ENCODE peak calls at places on chromosomes 3 and 15, in nine cellular contexts. I is A549, P is uterus, B is stomach, Q is heart left ventricle, G is testis, C is IMR-90, K is H54, D is lower leg skin. N is an unnamed sample.

GRCh38 chr3:98398513-98398912 is 8.0 kb downstream of the OR5K3 start:
- DNase-seq in I (no peak), P (no peak), B (no peak), Q (no peak), G (no peak), C (no peak), K (no peak), D (no peak), N (no peak)

GRCh38 chr3:14431928-14432834 is 29.8 kb downstream of the SLC6A6 start:
- DNase-seq in I (peak; percentile 69), P (peak; percentile 65), B (peak; percentile 89), Q (peak; percentile 93), G (peak; percentile 66), C (peak; percentile 85), K (peak; percentile 94), D (peak; percentile 92), N (peak; percentile 87)

GRCh38 chr15:49062900-49063299 is 16.7 kb upstream of the SECISBP2L start:
- DNase-seq in I (no peak), P (no peak), B (no peak), Q (no peak), G (no peak), C (no peak), K (no peak), D (no peak), N (no peak)

GRCh38 chr15:57358611-57359010 is 17.7 kb upstream of the CGNL1 start:
- DNase-seq in I (no peak), P (no peak), B (no peak), Q (no peak), G (no peak), C (no peak), K (no peak), D (no peak), N (no peak)

GRCh38 chr15:80241508-80241907 is 10.5 kb downstream of the CTXND1 start:
- DNase-seq in I (no peak), P (no peak), B (no peak), Q (no peak), G (no peak), C (no peak), K (no peak), D (no peak), N (no peak)

GRCh38 chr3:129540776-129541516 is 2.0 kb upstream of the H1-8 start:
- DNase-seq in I (no peak), P (no peak), B (no peak), Q (no peak), G (no peak), C (no peak), K (no peak), D (no peak), N (no peak)

GRCh38 chr3:127053979-127054378 is 71.1 kb downstream of the PLXNA1 start:
- DNase-seq in I (no peak), P (no peak), B (no peak), Q (peak; percentile 7), G (no peak), C (no peak), K (no peak), D (no peak), N (no peak)

GRCh38 chr3:155785662-155786295 is 20.3 kb downstream of the C3orf33 start:
- DNase-seq in I (no peak), P (no peak), B (no peak), Q (no peak), G (no peak), C (no peak), K (no peak), D (no peak), N (no peak)

GRCh38 chr15:39598186-39598850 is 17.4 kb downstream of the THBS1 start:
- DNase-seq in I (no peak), P (no peak), B (no peak), Q (no peak), G (no peak), C (peak; percentile 80), K (no peak), D (no peak), N (no peak)

GRCh38 chr15:36479200-36479896 is 100.1 kb upstream of the CDIN1 start:
- DNase-seq in I (peak; percentile 18), P (no peak), B (no peak), Q (no peak), G (no peak), C (peak; percentile 65), K (no peak), D (no peak), N (no peak)

GRCh38 chr3:33658971-33659848 is 58.8 kb downstream of the CLASP2 start:
- DNase-seq in I (peak; percentile 71), P (peak; percentile 54), B (peak; percentile 62), Q (peak; percentile 86), G (peak; percentile 85), C (peak; percentile 88), K (peak; percentile 30), D (peak; percentile 54), N (peak; percentile 64)

GRCh38 chr3:144106970-144107369 is 135.3 kb downstream of the DIPK2A start:
- DNase-seq in I (no peak), P (no peak), B (no peak), Q (no peak), G (no peak), C (no peak), K (no peak), D (no peak), N (peak; percentile 28)

GRCh38 chr3:9497821-9498565 is 55.6 kb downstream of the LHFPL4 start:
- DNase-seq in I (no peak), P (no peak), B (no peak), Q (no peak), G (no peak), C (peak; percentile 74), K (peak; percentile 49), D (no peak), N (no peak)

GRCh38 chr15:67178569-67179210 is 75.8 kb downstream of the AAGAB start:
- DNase-seq in I (peak; percentile 69), P (peak; percentile 33), B (no peak), Q (no peak), G (no peak), C (peak; percentile 99), K (peak; percentile 77), D (no peak), N (peak; percentile 77)

DNA sequence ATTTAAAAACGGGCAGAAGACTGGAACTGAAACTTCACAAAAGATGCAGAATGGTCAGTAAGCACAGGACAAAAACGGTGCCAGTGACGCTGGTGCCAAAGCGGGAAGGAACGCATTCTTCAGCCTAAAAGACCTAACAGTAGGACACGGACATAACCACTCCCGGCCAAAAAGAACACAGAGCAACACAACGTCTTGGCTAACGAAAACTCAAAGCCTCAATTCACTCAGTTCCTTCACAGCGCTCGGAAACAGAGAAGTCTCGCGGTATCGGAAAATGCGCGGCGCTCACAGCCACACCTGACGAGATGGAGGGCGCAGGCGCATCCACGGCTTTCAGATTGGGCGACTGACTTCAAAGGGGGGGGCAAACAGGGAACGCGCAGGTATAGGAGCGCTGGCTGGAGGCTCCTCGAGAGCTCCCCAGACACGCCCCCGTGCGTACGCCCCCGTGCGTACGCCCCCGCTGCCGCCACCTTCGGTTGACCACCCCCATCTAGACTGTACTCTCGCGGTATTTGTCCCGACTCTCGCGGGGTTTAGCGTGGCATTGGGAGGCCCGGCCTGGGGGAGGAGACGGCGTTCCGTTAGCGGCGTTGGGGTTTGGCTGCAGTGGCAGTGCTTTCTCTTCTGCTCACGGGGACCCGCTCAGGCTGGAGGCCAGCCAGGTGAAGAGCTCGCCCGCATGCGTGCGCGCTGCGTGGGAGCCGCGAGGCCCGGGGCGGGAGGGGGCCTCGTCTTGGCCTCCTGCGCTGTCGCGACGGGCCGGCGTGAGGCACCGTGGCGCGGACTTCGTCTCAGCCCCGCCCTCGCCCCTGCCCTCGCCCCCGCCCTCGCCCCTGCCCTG is at the start of gene NKTR:
- DNase-seq in I (peak; percentile 98), P (peak; percentile 97), B (peak; percentile 99), Q (peak; percentile 98), G (peak; percentile 98), C (peak; percentile 97), K (peak; percentile 81), D (peak; percentile 96), N (peak; percentile 99)
- TF ChIP-seq POLR2A in I (peak; percentile 63), P (peak; percentile 91), B (no peak), Q (no peak), G (peak; percentile 59), C (peak; percentile 85), K (peak; percentile 79), D (peak; percentile 71), N (peak; percentile 89)

GRCh38 chr3:5019411-5020261 is 40.4 kb downstream of the BHLHE40 start:
- DNase-seq in I (peak; percentile 49), P (no peak), B (peak; percentile 38), Q (no peak), G (no peak), C (no peak), K (no peak), D (peak; percentile 77), N (peak; percentile 61)

GRCh38 chr3:5014431-5014830 is 35.2 kb downstream of the BHLHE40 start:
- DNase-seq in I (no peak), P (no peak), B (no peak), Q (no peak), G (no peak), C (no peak), K (no peak), D (no peak), N (no peak)

GRCh38 chr3:5017953-5018531 is 38.8 kb downstream of the BHLHE40 start:
- DNase-seq in I (peak; percentile 86), P (peak; percentile 58), B (peak; percentile 59), Q (peak; percentile 68), G (no peak), C (no peak), K (no peak), D (peak; percentile 88), N (peak; percentile 48)

GRCh38 chr3:5015056-5015455 is 35.8 kb downstream of the BHLHE40 start:
- DNase-seq in I (no peak), P (no peak), B (no peak), Q (no peak), G (no peak), C (no peak), K (no peak), D (no peak), N (no peak)

GRCh38 chr3:5016218-5017161 is 37.3 kb downstream of the BHLHE40 start:
- DNase-seq in I (peak; percentile 95), P (no peak), B (peak; percentile 59), Q (no peak), G (no peak), C (peak; percentile 80), K (peak; percentile 44), D (peak; percentile 81), N (peak; percentile 59)
- TF ChIP-seq POLR2A in I (no peak), P (no peak), B (no peak), Q (no peak), G (no peak), C (no peak), K (no peak), D (no peak), N (no peak)

GRCh38 chr15:50247819-50248650 is 17.5 kb downstream of the HDC start:
- DNase-seq in I (no peak), P (no peak), B (peak; percentile 43), Q (no peak), G (no peak), C (no peak), K (no peak), D (peak; percentile 27), N (peak; percentile 45)
- TF ChIP-seq POLR2A in I (no peak), P (no peak), B (no peak), Q (no peak), G (no peak), C (no peak), K (no peak), D (no peak), N (no peak)

DNA sequence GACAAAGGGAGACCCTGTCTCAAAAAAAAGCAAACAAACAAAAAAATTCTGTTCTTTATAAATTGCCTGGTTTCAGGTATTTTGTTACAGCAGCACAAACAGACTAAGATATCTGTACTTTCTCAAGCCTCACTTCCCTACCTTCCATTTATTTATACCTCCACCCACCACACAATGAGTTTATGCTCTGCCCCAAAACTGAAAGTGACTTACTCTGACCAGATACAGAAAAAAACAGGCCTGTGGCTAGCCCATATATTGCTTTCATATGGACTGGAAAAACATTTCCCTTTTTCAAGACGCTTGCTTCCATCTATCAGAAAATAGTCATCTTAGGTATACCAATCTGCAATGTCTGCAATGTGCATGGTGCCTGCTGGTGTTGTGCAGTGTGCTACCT is 8.7 kb upstream of the GPD1L start:
- DNase-seq in I (no peak), P (no peak), B (no peak), Q (no peak), G (no peak), C (no peak), K (no peak), D (no peak), N (no peak)
- TF ChIP-seq POLR2A in I (no peak), P (no peak), B (no peak), Q (no peak), G (no peak), C (no peak), K (no peak), D (no peak), N (no peak)

N was measured in erythroblast.